ENCODE peak calls at places on chromosomes 6 and 20, in four cellular contexts. K is T-helper 2 cell treated with Interferon-gamma antibody and Interleukin-4, amounts not matched to agents 5 μg/mL and 100 μg/mL, for 36 hours; D is upper lobe of right lung; T is HEK293T. Z is an unnamed sample.

GRCh38 chr6:26571592-26572296 is 25.0 kb upstream of the ABT1 start:
- DNase-seq in K (peak), D (no peak), T (no peak), Z (peak)

GRCh38 chr6:80437186-80437585 is 330.7 kb downstream of the BCKDHB start:
- DNase-seq in K (no peak), D (no peak), T (no peak), Z (no peak)

GRCh38 chr6:10314163-10314955 is 100.5 kb downstream of the TFAP2A start:
- DNase-seq in K (no peak), D (no peak), T (no peak), Z (no peak)

GRCh38 chr6:162849269-162849668 is 121.5 kb downstream of the PACRG start:
- DNase-seq in K (no peak), D (no peak), T (no peak), Z (no peak)

GRCh38 chr6:36904851-36905393 is 19.2 kb downstream of the C6orf89 start:
- DNase-seq in K (no peak), D (no peak), T (no peak), Z (no peak)

GRCh38 chr6:13466304-13467215 is 20.8 kb downstream of the GFOD1 start:
- DNase-seq in K (peak), D (no peak), T (no peak), Z (no peak)

GRCh38 chr6:14060971-14061370 is 56.6 kb upstream of the CD83 start:
- DNase-seq in K (no peak), D (no peak), T (no peak), Z (no peak)

GRCh38 chr6:37540390-37540789 is 40.7 kb upstream of the CCDC167 start:
- DNase-seq in K (no peak), D (no peak), T (no peak), Z (no peak)

GRCh38 chr6:161198176-161198575 is 75.7 kb downstream of the AGPAT4 start:
- DNase-seq in K (no peak), D (no peak), T (no peak), Z (no peak)

GRCh38 chr6:125393449-125393858 is 91.7 kb upstream of the HDDC2 start:
- DNase-seq in K (no peak), D (no peak), T (no peak), Z (no peak)

GRCh38 chr6:147986891-147987290 is 355.7 kb upstream of the SASH1 start:
- DNase-seq in K (no peak), D (no peak), T (no peak), Z (no peak)

GRCh38 chr6:167210375-167211295 is 52.9 kb upstream of the GPR31 start:
- DNase-seq in K (no peak), D (no peak), T (no peak), Z (no peak)

GRCh38 chr6:170080828-170081368 is 210.0 kb downstream of the DLL1 start:
- DNase-seq in K (no peak), D (no peak), T (no peak), Z (peak)

GRCh38 chr20:59173938-59174496 is 10.4 kb downstream of the ZNF831 start:
- DNase-seq in K (no peak), D (no peak), T (no peak), Z (peak)

GRCh38 chr6:96834070-96834469 is 3.2 kb downstream of the GPR63 start:
- DNase-seq in K (no peak), D (no peak), T (no peak), Z (no peak)

GRCh38 chr6:89411269-89412070 is 603 bp downstream of the RRAGD start:
- DNase-seq in K (peak), D (peak), T (peak), Z (no peak)

GRCh38 chr6:147924598-147924997 is 416.1 kb downstream of the SAMD5 start:
- DNase-seq in K (no peak), D (no peak), T (no peak), Z (no peak)

Z was measured in RWPE2.